ENCODE peak calls at places on chromosome 3, in seven cellular contexts. A is activated CD8-positive, alpha-beta T cell treated with anti-CD3 and anti-CD28 coated beads for 36 hours; M is OCI-LY7; E is GM20000; U is endodermal cell; P is HFF-Myc; F is tibial artery. T is an unnamed sample.

GRCh38 chr3:179292440-179292839 is 30.4 kb upstream of the ZNF639 start:
- DNase-seq in F (no peak), E (no peak), U (no peak), M (no peak), A (no peak), P (peak), T (no peak)

GRCh38 chr3:110773413-110773954 is 298.1 kb upstream of the NECTIN3 start:
- DNase-seq in M (no peak), E (no peak), U (no peak), A (no peak), P (peak), F (no peak), T (no peak)

GRCh38 chr3:161217496-161217895 is 3.6 kb upstream of the NMD3 start:
- DNase-seq in M (no peak), P (no peak), F (no peak), E (no peak), A (no peak), U (no peak), T (no peak)

GRCh38 chr3:12961007-12961725 is 112.1 kb downstream of the IQSEC1 start:
- DNase-seq in E (no peak), A (no peak), P (no peak), F (no peak), U (no peak), M (no peak), T (no peak)

GRCh38 chr3:9903904-9904303 is 1.3 kb downstream of the IL17RE start:
- DNase-seq in E (no peak), F (no peak), P (no peak), U (no peak), A (no peak), M (no peak), T (no peak)

GRCh38 chr3:196792771-196793170 is 53.1 kb downstream of the PAK2 start:
- DNase-seq in E (no peak), U (peak), P (no peak), F (no peak), M (no peak), A (no peak), T (no peak)

GRCh38 chr3:13854492-13854891 is 25.4 kb downstream of the WNT7A start:
- DNase-seq in M (no peak), F (no peak), E (no peak), U (no peak), A (no peak), P (no peak), T (no peak)

GRCh38 chr3:179348325-179349013 is 960 bp downstream of the MFN1 start:
- DNase-seq in E (peak), F (no peak), A (no peak), M (peak), U (no peak), P (no peak), T (peak)

GRCh38 chr3:141457624-141458236 is 29.1 kb upstream of the RASA2 start:
- DNase-seq in U (no peak), E (no peak), F (no peak), A (no peak), M (no peak), P (no peak), T (no peak)

GRCh38 chr3:36444909-36445308 is 64.6 kb downstream of the STAC start:
- DNase-seq in M (no peak), E (no peak), U (no peak), P (no peak), A (no peak), F (no peak), T (no peak)

GRCh38 chr3:139935866-139936817 is 1.2 kb downstream of the CLSTN2 start:
- DNase-seq in P (no peak), M (no peak), A (no peak), E (no peak), F (no peak), U (peak), T (peak)

GRCh38 chr3:192833177-192833890 is 84.3 kb downstream of the MB21D2 start:
- DNase-seq in F (no peak), A (no peak), U (no peak), M (no peak), P (peak), E (no peak), T (no peak)

GRCh38 chr3:74447221-74447620 is 167.2 kb downstream of the CNTN3 start:
- DNase-seq in A (no peak), P (no peak), F (no peak), M (no peak), U (no peak), E (no peak), T (no peak)

GRCh38 chr3:161222662-161223061 is 1.6 kb downstream of the NMD3 start:
- DNase-seq in M (peak), E (peak), U (no peak), P (no peak), A (no peak), F (no peak), T (no peak)

GRCh38 chr3:110381992-110382391 is 689.6 kb upstream of the NECTIN3 start:
- DNase-seq in U (no peak), M (no peak), P (no peak), F (no peak), A (no peak), E (no peak), T (no peak)

GRCh38 chr3:113783463-113783862 is 36.6 kb downstream of the ATP6V1A start:
- DNase-seq in A (no peak), U (no peak), F (no peak), P (peak), E (peak), M (no peak), T (peak)

GRCh38 chr3:196640501-196640968 is 1.0 kb downstream of the NRROS start:
- DNase-seq in U (no peak), P (no peak), A (no peak), E (no peak), M (no peak), F (no peak), T (no peak)

GRCh38 chr3:10764314-10765051 is 51.5 kb upstream of the SLC6A11 start:
- DNase-seq in A (no peak), E (no peak), P (no peak), U (peak), F (no peak), M (no peak), T (no peak)

GRCh38 chr3:43410575-43410974 is 124.2 kb downstream of the SNRK start:
- DNase-seq in A (no peak), E (no peak), U (no peak), M (no peak), P (no peak), F (no peak), T (no peak)

GRCh38 chr3:120741837-120742197 is 499 bp downstream of the RABL3 start:
- DNase-seq in U (no peak), A (no peak), P (no peak), E (no peak), F (no peak), M (no peak), T (no peak)

GRCh38 chr3:196631655-196632032 is 7.8 kb upstream of the NRROS start:
- DNase-seq in E (no peak), P (no peak), U (no peak), M (no peak), F (no peak), A (peak), T (no peak)

GRCh38 chr3:10340476-10340875 is 19.6 kb upstream of the SEC13 start:
- DNase-seq in A (no peak), U (no peak), P (no peak), E (no peak), F (no peak), M (no peak), T (no peak)

GRCh38 chr3:107068980-107069379 is 308.3 kb upstream of the CCDC54 start:
- DNase-seq in F (no peak), M (no peak), U (no peak), A (no peak), P (peak), E (no peak), T (no peak)

GRCh38 chr3:159892171-159892791 is 96.4 kb upstream of the IL12A start:
- DNase-seq in E (no peak), M (no peak), A (no peak), U (no peak), F (no peak), P (no peak), T (no peak)

GRCh38 chr3:67288707-67289106 is 290.6 kb downstream of the KBTBD8 start:
- DNase-seq in P (no peak), F (no peak), E (no peak), U (no peak), A (no peak), M (no peak), T (no peak)

GRCh38 chr3:108527827-108528226 is 17.4 kb upstream of the MYH15 start:
- DNase-seq in F (no peak), M (no peak), E (no peak), P (no peak), A (no peak), U (no peak), T (no peak)

DNA sequence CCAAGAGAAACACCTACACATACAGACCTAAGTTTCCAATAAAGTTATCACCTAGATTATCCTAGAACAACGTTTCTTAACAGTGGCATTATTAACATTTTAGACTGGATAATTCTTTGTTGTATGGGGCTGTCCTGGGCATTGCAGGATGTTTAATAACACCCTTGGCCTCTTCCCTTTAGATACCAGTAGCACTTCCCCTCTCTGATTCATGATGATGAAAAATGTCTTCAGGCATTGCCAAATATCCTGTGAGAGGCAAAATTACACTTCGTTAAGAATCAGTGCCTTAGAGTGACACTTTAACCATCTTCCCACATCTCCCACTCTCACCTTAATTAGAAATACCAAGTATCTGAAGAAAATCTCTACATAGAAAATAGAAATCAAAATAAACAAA is 352.6 kb downstream of the CGGBP1 start:
- DNase-seq in F (no peak), U (no peak), A (no peak), E (no peak), M (no peak), P (no peak), T (no peak)
- TF ChIP-seq CTCF in F (no peak), U (no peak), A (no peak), E (no peak), M (no peak), P (no peak), T (no peak)

GRCh38 chr3:174125267-174125844 is 727.8 kb downstream of the NLGN1 start:
- DNase-seq in M (peak), E (peak), U (peak), A (no peak), P (peak), F (no peak), T (peak)
- TF ChIP-seq CTCF in M (peak), E (no peak), U (peak), A (no peak), P (peak), F (no peak), T (peak)

DNA sequence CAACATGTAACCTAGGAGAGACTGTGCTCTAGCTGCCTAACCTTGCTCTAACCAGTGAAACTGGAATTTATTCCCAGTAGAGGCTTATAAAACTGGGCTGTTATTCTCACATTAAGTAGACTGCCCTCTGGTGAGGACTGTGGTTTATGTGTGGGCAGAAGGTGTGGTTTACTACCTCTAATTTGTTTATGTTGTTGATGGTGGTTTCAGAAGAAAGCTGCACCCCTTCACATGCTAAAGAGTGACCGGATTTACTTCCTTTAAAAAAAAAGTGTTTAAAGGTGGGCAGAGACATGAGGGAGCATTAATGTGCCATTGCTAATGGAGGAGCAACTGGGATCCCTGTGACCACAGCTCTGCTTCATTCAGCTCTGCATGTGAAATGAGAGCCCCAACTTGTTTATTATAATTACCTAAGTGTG is 273.2 kb downstream of the MECOM start:
- DNase-seq in E (no peak), M (no peak), F (no peak), P (no peak), A (no peak), U (no peak), T (no peak)
- TF ChIP-seq CTCF in E (no peak), M (peak), F (no peak), P (no peak), A (no peak), U (peak), T (no peak)

GRCh38 chr3:117302448-117302847 is 592.9 kb downstream of the TUSC7 start:
- DNase-seq in E (no peak), M (no peak), P (no peak), F (no peak), U (no peak), A (no peak), T (no peak)

GRCh38 chr3:117306299-117306698 is 596.7 kb downstream of the TUSC7 start:
- DNase-seq in F (no peak), E (no peak), U (no peak), M (no peak), A (no peak), P (no peak), T (no peak)

GRCh38 chr3:117298273-117298672 is 588.7 kb downstream of the TUSC7 start:
- DNase-seq in P (no peak), M (no peak), U (no peak), F (no peak), A (no peak), E (no peak), T (no peak)

GRCh38 chr3:117304681-117305080 is 595.1 kb downstream of the TUSC7 start:
- DNase-seq in F (no peak), U (no peak), P (no peak), A (no peak), M (no peak), E (no peak), T (no peak)

GRCh38 chr3:117303446-117303845 is 593.9 kb downstream of the TUSC7 start:
- DNase-seq in U (no peak), A (no peak), E (no peak), M (no peak), F (no peak), P (no peak), T (no peak)
- TF ChIP-seq CTCF in U (no peak), A (no peak), E (no peak), M (no peak), F (no peak), P (no peak), T (no peak)

GRCh38 chr3:186932281-186933181 is 2.2 kb downstream of the ST6GAL1 start:
- DNase-seq in U (no peak), P (no peak), E (no peak), F (peak), A (no peak), M (no peak), T (no peak)

GRCh38 chr3:186929676-186930075 is 650 bp upstream of the ST6GAL1 start:
- DNase-seq in E (no peak), P (no peak), F (no peak), A (no peak), M (no peak), U (no peak), T (no peak)

GRCh38 chr3:186931487-186932280 is 1.4 kb downstream of the ST6GAL1 start:
- DNase-seq in F (peak), E (peak), A (peak), P (peak), U (peak), M (peak), T (peak)

GRCh38 chr3:186930143-186930638 is at the start of gene ST6GAL1:
- DNase-seq in P (peak), A (peak), U (peak), M (peak), F (peak), E (peak), T (peak)

DNA sequence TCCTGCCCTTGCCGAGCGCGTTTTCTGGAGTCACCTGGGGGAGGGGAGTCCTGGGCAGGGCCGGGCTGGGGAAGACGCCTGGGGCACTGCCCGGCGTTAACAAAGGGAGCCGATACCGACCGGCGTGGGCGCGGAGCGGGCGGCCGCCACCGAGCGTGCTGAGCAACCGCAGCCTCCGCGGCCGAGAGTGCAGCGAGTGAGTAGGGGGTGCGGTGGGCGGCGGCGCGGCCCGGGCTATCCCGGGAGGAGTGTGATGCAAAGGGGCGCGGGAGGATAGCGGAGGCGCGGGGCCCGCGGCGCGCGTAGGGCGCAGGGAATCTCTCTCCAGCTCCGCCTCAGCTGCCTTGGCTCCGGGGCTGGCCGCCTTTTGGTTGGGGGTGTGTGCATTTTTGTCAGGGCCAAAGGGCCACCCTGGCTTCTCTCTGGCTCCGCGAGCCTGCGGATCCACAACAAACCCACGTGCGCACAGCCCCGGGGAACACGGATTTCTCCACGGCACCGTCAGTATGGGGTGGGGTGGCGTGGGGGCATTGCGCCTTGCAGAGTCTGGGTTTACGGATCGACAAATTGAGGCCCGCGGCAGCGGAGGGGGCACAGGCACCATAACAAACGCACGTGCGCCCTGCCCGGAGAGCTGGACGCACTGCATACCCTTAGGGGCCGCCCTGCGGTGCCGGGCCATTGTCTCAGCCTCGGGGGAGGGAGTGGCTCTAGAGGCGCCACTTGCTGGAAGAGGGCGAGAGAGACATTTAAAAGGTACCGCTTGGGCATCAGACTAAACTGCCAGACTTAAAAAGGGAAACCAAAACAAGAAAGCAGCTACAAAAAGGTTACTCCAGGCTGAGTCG is 537 bp downstream of the ST6GAL1 start:
- DNase-seq in E (peak), P (peak), F (peak), U (peak), A (peak), M (peak), T (peak)
- TF ChIP-seq CTCF in E (peak), P (peak), F (no peak), U (peak), A (no peak), M (peak), T (peak)

GRCh38 chr3:44861412-44862220 is at the start of gene TMEM42:
- DNase-seq in A (peak), M (peak), P (peak), E (peak), F (peak), U (peak), T (peak)
- TF ChIP-seq CTCF in A (peak), M (no peak), P (peak), E (peak), F (no peak), U (peak), T (peak)

GRCh38 chr3:77815467-77815866 is 775.6 kb downstream of the ROBO2 start:
- DNase-seq in P (no peak), F (no peak), M (no peak), E (no peak), U (peak), A (no peak), T (no peak)
- TF ChIP-seq CTCF in P (peak), F (no peak), M (peak), E (no peak), U (peak), A (no peak), T (peak)

DNA sequence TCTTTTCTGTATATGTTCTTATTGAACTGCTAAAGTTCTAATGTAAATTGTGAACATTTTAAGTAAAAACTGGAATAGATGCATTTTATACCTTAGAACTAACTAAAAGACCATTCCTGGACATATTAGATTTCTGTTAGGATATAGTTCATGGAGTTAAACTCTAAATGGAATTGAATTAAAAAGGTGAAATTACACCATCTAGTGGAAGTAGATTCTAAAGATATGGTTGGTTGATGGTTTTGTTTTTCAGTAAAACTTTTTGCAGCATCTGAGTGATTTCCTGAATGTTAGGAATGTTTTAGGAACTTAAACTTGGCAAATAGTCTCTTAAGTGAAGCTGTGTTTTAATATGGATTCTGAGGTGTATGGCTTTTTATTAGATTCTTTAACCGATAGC is 96.8 kb downstream of the SLMAP start:
- DNase-seq in P (no peak), U (no peak), F (no peak), E (no peak), M (peak), A (no peak), T (peak)
- TF ChIP-seq CTCF in P (no peak), U (peak), F (peak), E (no peak), M (peak), A (no peak), T (no peak)

DNA sequence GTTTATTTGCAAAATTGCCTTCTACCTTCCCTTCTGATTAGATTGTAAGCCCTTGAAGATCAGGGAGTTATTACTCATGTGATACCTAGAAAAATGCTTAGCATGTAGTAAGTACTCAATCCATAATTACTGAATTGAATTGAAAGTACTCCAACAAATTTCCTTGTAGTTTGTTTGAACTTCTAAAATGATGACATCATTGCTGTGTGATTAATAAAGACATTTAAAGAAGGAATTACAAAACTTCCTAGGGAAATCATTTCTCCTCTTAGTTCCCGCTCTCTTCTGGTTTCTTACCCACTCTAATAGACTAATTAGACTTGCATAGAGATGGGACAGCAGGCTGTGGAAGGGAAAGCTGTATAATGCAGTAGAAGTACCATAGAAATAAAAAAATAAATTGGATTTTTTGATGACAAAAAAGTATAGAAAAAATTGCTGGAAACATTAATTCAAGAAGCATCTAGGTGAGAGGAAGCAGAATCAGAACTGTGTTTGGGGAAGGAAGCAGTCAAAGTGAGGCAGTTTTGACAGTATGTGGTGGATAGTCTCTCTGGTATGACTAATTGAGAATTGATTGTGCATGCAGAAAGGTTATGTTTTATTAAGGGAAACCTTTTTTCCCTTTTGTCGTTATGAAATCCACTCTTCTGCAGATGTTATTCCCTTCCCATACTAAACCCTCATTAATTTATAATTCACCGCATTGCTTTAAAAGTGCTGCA is 93.0 kb downstream of the ALCAM start:
- DNase-seq in E (no peak), F (no peak), A (no peak), M (no peak), U (no peak), P (no peak), T (no peak)
- TF ChIP-seq CTCF in E (no peak), F (no peak), A (no peak), M (no peak), U (no peak), P (no peak), T (no peak)

T was measured in GM13977.